ENCODE peak calls at places on chromosomes 3 and 15, in five cellular contexts. One of them, this sample, is unnamed.

GRCh38 chr15:69951511-69952209 is 146.1 kb downstream of the TLE3 start:
- DNase-seq in HuH-7.5: no peak
- DNase-seq in activated CD4-positive, alpha-beta T cell treated with anti-CD3 and anti-CD28 coated beads for 24 hours: no peak
- DNase-seq in CD4-positive, alpha-beta memory T cell: no peak
- DNase-seq in effector memory CD4-positive, alpha-beta T cell: no peak
- DNase-seq in this sample: no peak

GRCh38 chr3:127769284-127770081 is 52.8 kb downstream of the MGLL start:
- DNase-seq in HuH-7.5: no peak
- DNase-seq in activated CD4-positive, alpha-beta T cell treated with anti-CD3 and anti-CD28 coated beads for 24 hours: no peak
- DNase-seq in CD4-positive, alpha-beta memory T cell: no peak
- DNase-seq in effector memory CD4-positive, alpha-beta T cell: no peak
- DNase-seq in this sample: no peak

GRCh38 chr3:185750702-185751101 is 74.1 kb downstream of the IGF2BP2 start:
- DNase-seq in HuH-7.5: no peak
- DNase-seq in activated CD4-positive, alpha-beta T cell treated with anti-CD3 and anti-CD28 coated beads for 24 hours: no peak
- DNase-seq in CD4-positive, alpha-beta memory T cell: no peak
- DNase-seq in effector memory CD4-positive, alpha-beta T cell: no peak
- DNase-seq in this sample: no peak

GRCh38 chr3:58000713-58001467 is 7.3 kb upstream of the FLNB start:
- DNase-seq in HuH-7.5: no peak
- DNase-seq in activated CD4-positive, alpha-beta T cell treated with anti-CD3 and anti-CD28 coated beads for 24 hours: no peak
- DNase-seq in CD4-positive, alpha-beta memory T cell: no peak
- DNase-seq in effector memory CD4-positive, alpha-beta T cell: no peak
- DNase-seq in this sample: no peak

GRCh38 chr15:83565553-83566159 is 88.3 kb upstream of the ADAMTSL3 start:
- DNase-seq in HuH-7.5: peak
- DNase-seq in activated CD4-positive, alpha-beta T cell treated with anti-CD3 and anti-CD28 coated beads for 24 hours: no peak
- DNase-seq in CD4-positive, alpha-beta memory T cell: no peak
- DNase-seq in effector memory CD4-positive, alpha-beta T cell: no peak
- DNase-seq in this sample: peak

GRCh38 chr3:17290894-17291293 is 406.1 kb downstream of the PLCL2 start:
- DNase-seq in HuH-7.5: no peak
- DNase-seq in activated CD4-positive, alpha-beta T cell treated with anti-CD3 and anti-CD28 coated beads for 24 hours: no peak
- DNase-seq in CD4-positive, alpha-beta memory T cell: no peak
- DNase-seq in effector memory CD4-positive, alpha-beta T cell: no peak
- DNase-seq in this sample: no peak

GRCh38 chr15:66047321-66048024 is 178.2 kb downstream of the RAB11A start:
- DNase-seq in HuH-7.5: no peak
- DNase-seq in activated CD4-positive, alpha-beta T cell treated with anti-CD3 and anti-CD28 coated beads for 24 hours: no peak
- DNase-seq in CD4-positive, alpha-beta memory T cell: no peak
- DNase-seq in effector memory CD4-positive, alpha-beta T cell: no peak
- DNase-seq in this sample: no peak

GRCh38 chr3:11559816-11560633 is 83.7 kb downstream of the VGLL4 start:
- DNase-seq in HuH-7.5: no peak
- DNase-seq in activated CD4-positive, alpha-beta T cell treated with anti-CD3 and anti-CD28 coated beads for 24 hours: no peak
- DNase-seq in CD4-positive, alpha-beta memory T cell: no peak
- DNase-seq in effector memory CD4-positive, alpha-beta T cell: no peak
- DNase-seq in this sample: no peak

GRCh38 chr3:149368201-149368849 is 9.1 kb downstream of the TM4SF1 start:
- DNase-seq in HuH-7.5: no peak
- DNase-seq in activated CD4-positive, alpha-beta T cell treated with anti-CD3 and anti-CD28 coated beads for 24 hours: no peak
- DNase-seq in CD4-positive, alpha-beta memory T cell: no peak
- DNase-seq in effector memory CD4-positive, alpha-beta T cell: no peak
- DNase-seq in this sample: no peak

GRCh38 chr3:117692416-117692995 is 982.9 kb downstream of the TUSC7 start:
- DNase-seq in HuH-7.5: no peak
- DNase-seq in activated CD4-positive, alpha-beta T cell treated with anti-CD3 and anti-CD28 coated beads for 24 hours: no peak
- DNase-seq in CD4-positive, alpha-beta memory T cell: no peak
- DNase-seq in effector memory CD4-positive, alpha-beta T cell: no peak
- DNase-seq in this sample: peak

GRCh38 chr3:111087924-111088469 is 16.4 kb downstream of the NECTIN3 start:
- DNase-seq in HuH-7.5: no peak
- DNase-seq in activated CD4-positive, alpha-beta T cell treated with anti-CD3 and anti-CD28 coated beads for 24 hours: no peak
- DNase-seq in CD4-positive, alpha-beta memory T cell: no peak
- DNase-seq in effector memory CD4-positive, alpha-beta T cell: no peak
- DNase-seq in this sample: no peak

GRCh38 chr3:25589783-25590258 is 74.9 kb downstream of the TOP2B start:
- DNase-seq in HuH-7.5: no peak
- DNase-seq in activated CD4-positive, alpha-beta T cell treated with anti-CD3 and anti-CD28 coated beads for 24 hours: no peak
- DNase-seq in CD4-positive, alpha-beta memory T cell: no peak
- DNase-seq in effector memory CD4-positive, alpha-beta T cell: no peak
- DNase-seq in this sample: no peak

GRCh38 chr15:55016225-55016624 is 180.5 kb downstream of the RSL24D1 start:
- DNase-seq in HuH-7.5: no peak
- DNase-seq in activated CD4-positive, alpha-beta T cell treated with anti-CD3 and anti-CD28 coated beads for 24 hours: no peak
- DNase-seq in CD4-positive, alpha-beta memory T cell: no peak
- DNase-seq in effector memory CD4-positive, alpha-beta T cell: no peak
- DNase-seq in this sample: no peak

GRCh38 chr3:52525666-52526065 is 8.0 kb downstream of the NT5DC2 start:
- DNase-seq in HuH-7.5: no peak
- DNase-seq in activated CD4-positive, alpha-beta T cell treated with anti-CD3 and anti-CD28 coated beads for 24 hours: no peak
- DNase-seq in CD4-positive, alpha-beta memory T cell: no peak
- DNase-seq in effector memory CD4-positive, alpha-beta T cell: no peak
- DNase-seq in this sample: no peak

GRCh38 chr15:30065025-30065801 is 17.5 kb upstream of the GOLGA8J start:
- DNase-seq in HuH-7.5: no peak
- DNase-seq in activated CD4-positive, alpha-beta T cell treated with anti-CD3 and anti-CD28 coated beads for 24 hours: no peak
- DNase-seq in CD4-positive, alpha-beta memory T cell: no peak
- DNase-seq in effector memory CD4-positive, alpha-beta T cell: no peak
- DNase-seq in this sample: no peak

GRCh38 chr15:42608110-42608531 is 32.7 kb downstream of the STARD9 start:
- DNase-seq in HuH-7.5: no peak
- DNase-seq in activated CD4-positive, alpha-beta T cell treated with anti-CD3 and anti-CD28 coated beads for 24 hours: no peak
- DNase-seq in CD4-positive, alpha-beta memory T cell: peak
- DNase-seq in effector memory CD4-positive, alpha-beta T cell: no peak
- DNase-seq in this sample: no peak

GRCh38 chr15:51192560-51193280 is 98.0 kb upstream of the TNFAIP8L3 start:
- DNase-seq in HuH-7.5: peak
- DNase-seq in activated CD4-positive, alpha-beta T cell treated with anti-CD3 and anti-CD28 coated beads for 24 hours: peak
- DNase-seq in CD4-positive, alpha-beta memory T cell: peak
- DNase-seq in effector memory CD4-positive, alpha-beta T cell: peak
- DNase-seq in this sample: peak

GRCh38 chr3:42014443-42014945 is 52.6 kb upstream of the ULK4 start:
- DNase-seq in HuH-7.5: no peak
- DNase-seq in activated CD4-positive, alpha-beta T cell treated with anti-CD3 and anti-CD28 coated beads for 24 hours: no peak
- DNase-seq in CD4-positive, alpha-beta memory T cell: no peak
- DNase-seq in effector memory CD4-positive, alpha-beta T cell: no peak
- DNase-seq in this sample: no peak

GRCh38 chr3:168156479-168156878 is 60.8 kb upstream of the GOLIM4 start:
- DNase-seq in HuH-7.5: no peak
- DNase-seq in activated CD4-positive, alpha-beta T cell treated with anti-CD3 and anti-CD28 coated beads for 24 hours: no peak
- DNase-seq in CD4-positive, alpha-beta memory T cell: no peak
- DNase-seq in effector memory CD4-positive, alpha-beta T cell: no peak
- DNase-seq in this sample: no peak

GRCh38 chr3:108271626-108272025 is 24.7 kb upstream of the HHLA2 start:
- DNase-seq in HuH-7.5: no peak
- DNase-seq in activated CD4-positive, alpha-beta T cell treated with anti-CD3 and anti-CD28 coated beads for 24 hours: no peak
- DNase-seq in CD4-positive, alpha-beta memory T cell: no peak
- DNase-seq in effector memory CD4-positive, alpha-beta T cell: no peak
- DNase-seq in this sample: no peak

GRCh38 chr3:121661376-121661775 is 673 bp upstream of the HCLS1 start:
- DNase-seq in HuH-7.5: no peak
- DNase-seq in activated CD4-positive, alpha-beta T cell treated with anti-CD3 and anti-CD28 coated beads for 24 hours: no peak
- DNase-seq in CD4-positive, alpha-beta memory T cell: no peak
- DNase-seq in effector memory CD4-positive, alpha-beta T cell: no peak
- DNase-seq in this sample: no peak

GRCh38 chr3:111592941-111593340 is 2.2 kb downstream of the ZBED2 start:
- DNase-seq in HuH-7.5: no peak
- DNase-seq in activated CD4-positive, alpha-beta T cell treated with anti-CD3 and anti-CD28 coated beads for 24 hours: no peak
- DNase-seq in CD4-positive, alpha-beta memory T cell: no peak
- DNase-seq in effector memory CD4-positive, alpha-beta T cell: no peak
- DNase-seq in this sample: no peak

GRCh38 chr3:184472723-184473419 is 88.7 kb upstream of the EPHB3 start:
- DNase-seq in HuH-7.5: no peak
- DNase-seq in activated CD4-positive, alpha-beta T cell treated with anti-CD3 and anti-CD28 coated beads for 24 hours: no peak
- DNase-seq in CD4-positive, alpha-beta memory T cell: no peak
- DNase-seq in effector memory CD4-positive, alpha-beta T cell: no peak
- DNase-seq in this sample: no peak

GRCh38 chr3:170741756-170742530 is 128.1 kb downstream of the RPL22L1 start:
- DNase-seq in HuH-7.5: no peak
- DNase-seq in activated CD4-positive, alpha-beta T cell treated with anti-CD3 and anti-CD28 coated beads for 24 hours: no peak
- DNase-seq in CD4-positive, alpha-beta memory T cell: no peak
- DNase-seq in effector memory CD4-positive, alpha-beta T cell: no peak
- DNase-seq in this sample: no peak

GRCh38 chr3:16484216-16484615 is 29.3 kb downstream of the RFTN1 start:
- DNase-seq in HuH-7.5: no peak
- DNase-seq in activated CD4-positive, alpha-beta T cell treated with anti-CD3 and anti-CD28 coated beads for 24 hours: no peak
- DNase-seq in CD4-positive, alpha-beta memory T cell: no peak
- DNase-seq in effector memory CD4-positive, alpha-beta T cell: no peak
- DNase-seq in this sample: no peak

GRCh38 chr15:89898628-89899302 is 5.0 kb upstream of the AP3S2 start:
- DNase-seq in HuH-7.5: peak
- DNase-seq in activated CD4-positive, alpha-beta T cell treated with anti-CD3 and anti-CD28 coated beads for 24 hours: no peak
- DNase-seq in CD4-positive, alpha-beta memory T cell: peak
- DNase-seq in effector memory CD4-positive, alpha-beta T cell: no peak
- DNase-seq in this sample: peak

GRCh38 chr15:85584791-85585360 is 204.5 kb downstream of the AKAP13 start:
- DNase-seq in HuH-7.5: no peak
- DNase-seq in activated CD4-positive, alpha-beta T cell treated with anti-CD3 and anti-CD28 coated beads for 24 hours: no peak
- DNase-seq in CD4-positive, alpha-beta memory T cell: no peak
- DNase-seq in effector memory CD4-positive, alpha-beta T cell: no peak
- DNase-seq in this sample: no peak

GRCh38 chr3:151382671-151383070 is 1.9 kb downstream of the P2RY12 start:
- DNase-seq in HuH-7.5: no peak
- DNase-seq in activated CD4-positive, alpha-beta T cell treated with anti-CD3 and anti-CD28 coated beads for 24 hours: no peak
- DNase-seq in CD4-positive, alpha-beta memory T cell: no peak
- DNase-seq in effector memory CD4-positive, alpha-beta T cell: no peak
- DNase-seq in this sample: no peak

GRCh38 chr3:37481986-37482385 is 307.6 kb upstream of the LRRFIP2 start:
- DNase-seq in HuH-7.5: no peak
- DNase-seq in activated CD4-positive, alpha-beta T cell treated with anti-CD3 and anti-CD28 coated beads for 24 hours: no peak
- DNase-seq in CD4-positive, alpha-beta memory T cell: no peak
- DNase-seq in effector memory CD4-positive, alpha-beta T cell: no peak
- DNase-seq in this sample: no peak

GRCh38 chr3:24185738-24186384 is 240.8 kb downstream of the NR1D2 start:
- DNase-seq in HuH-7.5: peak
- DNase-seq in activated CD4-positive, alpha-beta T cell treated with anti-CD3 and anti-CD28 coated beads for 24 hours: no peak
- DNase-seq in CD4-positive, alpha-beta memory T cell: peak
- DNase-seq in effector memory CD4-positive, alpha-beta T cell: no peak
- DNase-seq in this sample: peak

GRCh38 chr3:73409405-73409804 is 215.3 kb downstream of the PDZRN3 start:
- DNase-seq in HuH-7.5: no peak
- DNase-seq in activated CD4-positive, alpha-beta T cell treated with anti-CD3 and anti-CD28 coated beads for 24 hours: no peak
- DNase-seq in CD4-positive, alpha-beta memory T cell: no peak
- DNase-seq in effector memory CD4-positive, alpha-beta T cell: no peak
- DNase-seq in this sample: no peak

GRCh38 chr3:30539772-30540171 is 66.6 kb upstream of the TGFBR2 start:
- DNase-seq in HuH-7.5: no peak
- DNase-seq in activated CD4-positive, alpha-beta T cell treated with anti-CD3 and anti-CD28 coated beads for 24 hours: no peak
- DNase-seq in CD4-positive, alpha-beta memory T cell: no peak
- DNase-seq in effector memory CD4-positive, alpha-beta T cell: no peak
- DNase-seq in this sample: no peak

GRCh38 chr3:65785065-65785645 is 253.6 kb downstream of the MAGI1 start:
- DNase-seq in HuH-7.5: no peak
- DNase-seq in activated CD4-positive, alpha-beta T cell treated with anti-CD3 and anti-CD28 coated beads for 24 hours: no peak
- DNase-seq in CD4-positive, alpha-beta memory T cell: no peak
- DNase-seq in effector memory CD4-positive, alpha-beta T cell: no peak
- DNase-seq in this sample: peak